ENCODE peak calls at places on chromosomes 3 and 15, in five cellular contexts. V is astrocyte, J is lower lobe of right lung, U is MM.1S, O is HFFc6. L is an unnamed sample.

GRCh38 chr15:59678620-59679019 is 10.5 kb downstream of the BNIP2 start:
- DNase-seq in V (no peak), J (no peak), U (no peak), O (no peak), L (no peak)

GRCh38 chr15:38531509-38531908 is 33.1 kb downstream of the RASGRP1 start:
- DNase-seq in V (peak; percentile 73), J (no peak), U (no peak), O (peak; percentile 66), L (no peak)

GRCh38 chr3:138848696-138849095 is 14.0 kb upstream of the PIK3CB start:
- DNase-seq in V (no peak), J (no peak), U (no peak), O (no peak), L (no peak)

GRCh38 chr3:67400476-67400875 is 253.9 kb downstream of the SUCLG2 start:
- DNase-seq in V (no peak), J (no peak), U (no peak), O (no peak), L (no peak)

GRCh38 chr15:81268881-81269601 is 54.9 kb downstream of the STARD5 start:
- DNase-seq in V (no peak), J (no peak), U (no peak), O (no peak), L (no peak)

GRCh38 chr3:113124256-113124830 is 87.0 kb upstream of the BOC start:
- DNase-seq in V (no peak), J (no peak), U (no peak), O (no peak), L (no peak)

GRCh38 chr3:18809640-18810305 is 338.5 kb upstream of the KCNH8 start:
- DNase-seq in V (no peak), J (no peak), U (no peak), O (no peak), L (no peak)

GRCh38 chr3:25396251-25396650 is 31.8 kb upstream of the RARB start:
- DNase-seq in V (no peak), J (no peak), U (no peak), O (no peak), L (no peak)

GRCh38 chr3:106485802-106486201 is 617.0 kb upstream of the CBLB start:
- DNase-seq in V (no peak), J (no peak), U (no peak), O (no peak), L (no peak)

GRCh38 chr3:182597621-182598041 is 195.7 kb upstream of the ATP11B start:
- DNase-seq in V (peak; percentile 86), J (no peak), U (no peak), O (no peak), L (no peak)

GRCh38 chr3:39911465-39912309 is 102.3 kb downstream of the MYRIP start:
- DNase-seq in V (peak; percentile 77), J (no peak), U (no peak), O (peak; percentile 45), L (no peak)

GRCh38 chr3:38147434-38147833 is 9.0 kb downstream of the MYD88 start:
- DNase-seq in V (no peak), J (no peak), U (no peak), O (no peak), L (no peak)

GRCh38 chr3:99468918-99469317 is 169.5 kb upstream of the COL8A1 start:
- DNase-seq in V (peak; percentile 74), J (no peak), U (no peak), O (no peak), L (no peak)

GRCh38 chr3:128726691-128727031 is 678 bp downstream of the RAB7A start:
- DNase-seq in V (peak; percentile 63), J (peak; percentile 70), U (peak; percentile 21), O (peak; percentile 62), L (no peak)

GRCh38 chr3:140288575-140288974 is 353.6 kb downstream of the CLSTN2 start:
- DNase-seq in V (peak; percentile 70), J (no peak), U (no peak), O (no peak), L (no peak)

GRCh38 chr15:63504979-63505841 is 817 bp downstream of the USP3 start:
- DNase-seq in V (peak; percentile 45), J (peak; percentile 83), U (peak; percentile 83), O (peak; percentile 42), L (no peak)

GRCh38 chr3:106144051-106144450 is 275.2 kb upstream of the CBLB start:
- DNase-seq in V (peak; percentile 57), J (no peak), U (no peak), O (peak; percentile 28), L (no peak)

GRCh38 chr15:98342911-98343310 is 305.4 kb upstream of the IGF1R start:
- DNase-seq in V (no peak), J (no peak), U (no peak), O (no peak), L (no peak)

GRCh38 chr15:61034793-61035710 is 194.1 kb downstream of the RORA start:
- DNase-seq in V (peak; percentile 77), J (no peak), U (no peak), O (peak; percentile 72), L (no peak)

GRCh38 chr3:46280105-46280797 is 38.0 kb downstream of the CCR3 start:
- DNase-seq in V (peak; percentile 48), J (no peak), U (no peak), O (peak; percentile 54), L (no peak)

GRCh38 chr3:174356596-174356995 is 502.5 kb upstream of the NAALADL2 start:
- DNase-seq in V (no peak), J (no peak), U (no peak), O (no peak), L (no peak)

GRCh38 chr3:78831446-78831972 is 936.3 kb downstream of the ROBO1 start:
- DNase-seq in V (no peak), J (no peak), U (no peak), O (no peak), L (no peak)

GRCh38 chr3:24495334-24495994 is 814 bp upstream of the THRB start:
- DNase-seq in V (no peak), J (peak; percentile 77), U (no peak), O (no peak), L (peak; percentile 49)

DNA sequence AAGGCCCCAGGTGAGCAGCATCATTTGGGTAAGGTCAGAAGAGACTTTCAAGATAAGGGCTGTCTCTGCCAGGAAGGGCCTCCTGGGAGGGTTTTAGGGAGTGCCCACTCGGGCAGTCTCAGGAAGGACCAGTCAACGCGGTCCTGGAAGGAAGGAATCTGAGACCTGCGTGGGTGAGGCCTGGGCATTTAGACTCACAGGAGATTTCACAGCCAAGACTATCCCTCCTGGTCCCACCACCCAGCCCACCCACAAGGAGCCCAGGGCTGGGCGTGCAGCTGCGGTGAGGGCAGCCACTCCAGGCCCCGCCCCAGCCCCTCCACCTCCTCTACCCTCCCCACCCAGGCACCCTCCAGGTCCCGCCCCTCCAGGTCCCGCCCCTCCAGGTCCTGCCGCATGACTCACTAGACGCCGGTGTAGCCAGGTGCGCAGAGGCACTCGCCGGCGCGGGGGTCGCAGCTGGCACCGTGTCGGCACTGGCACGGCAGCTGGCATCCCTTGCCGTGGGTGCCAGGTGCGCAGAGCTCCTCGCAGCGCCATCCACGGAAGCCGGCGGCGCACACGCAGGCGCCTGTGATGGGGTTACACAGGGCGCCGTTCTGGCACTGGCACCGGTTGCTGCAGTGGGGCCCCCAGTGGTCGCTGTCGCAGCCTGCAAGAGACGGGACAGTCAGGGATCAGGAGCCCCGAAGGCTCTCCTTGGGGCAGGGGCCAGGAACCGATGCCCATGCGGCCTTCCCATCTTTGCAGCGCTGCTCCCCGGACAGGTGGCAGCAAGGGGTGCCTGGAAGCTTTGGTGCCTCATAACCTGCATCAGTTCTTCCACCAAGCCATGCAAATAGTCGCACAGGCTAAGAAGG is 112.8 kb downstream of the RAB11A start:
- DNase-seq in V (no peak), J (peak; percentile 56), U (peak; percentile 37), O (no peak), L (peak; percentile 52)
- TF ChIP-seq CTCF in V (no peak), J (no peak), U (peak; percentile 30), O (no peak), L (peak; percentile 57)

GRCh38 chr3:100891033-100891432 is 102.2 kb downstream of the ABI3BP start:
- DNase-seq in V (peak; percentile 75), J (no peak), U (no peak), O (peak; percentile 60), L (no peak)
- TF ChIP-seq CTCF in V (peak; percentile 48), J (no peak), U (peak; percentile 13), O (peak; percentile 82), L (peak; percentile 24)

GRCh38 chr3:80559701-80560100 is 791.9 kb upstream of the ROBO1 start:
- DNase-seq in V (no peak), J (no peak), U (no peak), O (no peak), L (no peak)

GRCh38 chr3:80564391-80564790 is 796.6 kb upstream of the ROBO1 start:
- DNase-seq in V (no peak), J (no peak), U (no peak), O (no peak), L (no peak)
- TF ChIP-seq CTCF in V (no peak), J (no peak), U (no peak), O (no peak), L (no peak)

GRCh38 chr15:69160976-69161877 is 792 bp downstream of the GLCE start:
- DNase-seq in V (no peak), J (peak; percentile 53), U (peak; percentile 18), O (no peak), L (peak; percentile 37)
- TF ChIP-seq CTCF in V (peak; percentile 17), J (peak; percentile 18), U (peak; percentile 43), O (peak; percentile 42), L (peak; percentile 41)

DNA sequence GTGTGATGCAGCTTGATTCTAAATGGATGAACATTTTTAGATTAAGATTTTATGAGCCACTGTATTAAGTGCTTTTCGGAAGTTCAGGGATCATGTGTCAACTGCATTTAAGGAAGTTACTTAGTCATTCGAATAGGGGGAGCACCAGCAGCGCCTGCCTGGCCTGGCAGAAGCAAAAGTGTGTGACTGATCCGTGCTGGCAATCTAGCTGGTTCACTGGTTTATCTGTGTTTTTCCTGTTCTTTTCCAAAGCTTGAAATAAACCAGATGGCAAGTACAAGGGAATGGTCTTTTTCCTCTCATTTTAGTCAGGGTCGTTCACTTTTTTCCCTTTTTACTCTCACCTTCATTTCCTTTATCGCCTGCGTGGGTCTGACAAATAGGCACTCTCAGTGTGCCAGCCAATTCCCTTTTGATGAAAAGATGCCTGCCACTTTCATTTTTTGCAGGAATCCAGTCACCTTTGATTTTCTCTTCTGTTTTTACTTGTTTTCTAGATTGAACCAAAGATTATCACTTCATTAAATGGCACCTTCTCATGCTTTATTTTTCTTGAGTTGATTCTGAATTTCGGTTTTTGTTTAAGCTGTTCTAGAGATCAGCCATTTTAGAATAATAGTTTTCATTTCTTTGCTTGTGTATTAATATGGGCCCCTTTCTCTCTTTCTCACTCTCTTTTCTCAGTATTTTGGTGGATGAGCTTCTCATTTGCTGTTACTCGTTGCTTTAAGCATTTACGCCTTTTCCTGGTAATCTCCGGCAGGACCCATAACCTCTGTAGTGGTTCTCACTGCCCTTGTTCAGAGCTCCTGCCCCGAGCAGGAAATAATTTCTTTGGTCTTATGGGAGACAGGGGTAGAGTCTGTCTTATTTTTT is 2.8 kb downstream of the ABHD2 start:
- DNase-seq in V (peak; percentile 83), J (peak; percentile 85), U (peak; percentile 50), O (peak; percentile 82), L (no peak)
- TF ChIP-seq CTCF in V (no peak), J (no peak), U (peak; percentile 12), O (peak; percentile 41), L (no peak)

GRCh38 chr15:41561777-41562145 is 2.7 kb downstream of the TYRO3 start:
- DNase-seq in V (peak; percentile 56), J (no peak), U (no peak), O (no peak), L (no peak)
- TF ChIP-seq CTCF in V (no peak), J (no peak), U (no peak), O (no peak), L (peak; percentile 34)